ENCODE peak calls at places on chromosomes 11 and 22, in seven cellular contexts. One of them, this sample, is unnamed.

GRCh38 chr11:43930868-43931716 is 11.3 kb upstream of the C11orf96 start:
- DNase-seq in naive thymus-derived CD4-positive, alpha-beta T cell: no peak
- DNase-seq in neuronal stem cell: no peak
- DNase-seq in upper lobe of right lung: no peak
- DNase-seq in CD8-positive, alpha-beta T cell: no peak
- DNase-seq in neural progenitor cell: no peak
- DNase-seq in body of pancreas: no peak
- DNase-seq in this sample: no peak

GRCh38 chr11:131584694-131585592 is 214.5 kb downstream of the NTM start:
- DNase-seq in upper lobe of right lung: no peak
- DNase-seq in CD8-positive, alpha-beta T cell: no peak
- DNase-seq in body of pancreas: no peak
- DNase-seq in neural progenitor cell: peak; percentile 64
- DNase-seq in naive thymus-derived CD4-positive, alpha-beta T cell: no peak
- DNase-seq in neuronal stem cell: no peak
- DNase-seq in this sample: peak; percentile 91

GRCh38 chr22:50523806-50524663 is 1.4 kb downstream of the SCO2 start:
- DNase-seq in neural progenitor cell: no peak
- DNase-seq in upper lobe of right lung: no peak
- DNase-seq in neuronal stem cell: no peak
- DNase-seq in naive thymus-derived CD4-positive, alpha-beta T cell: no peak
- DNase-seq in CD8-positive, alpha-beta T cell: no peak
- DNase-seq in body of pancreas: no peak
- DNase-seq in this sample: no peak

GRCh38 chr22:17921871-17922821 is 102.2 kb downstream of the MICAL3 start:
- DNase-seq in neural progenitor cell: peak; percentile 72
- DNase-seq in body of pancreas: no peak
- DNase-seq in upper lobe of right lung: no peak
- DNase-seq in CD8-positive, alpha-beta T cell: no peak
- DNase-seq in naive thymus-derived CD4-positive, alpha-beta T cell: no peak
- DNase-seq in neuronal stem cell: no peak
- DNase-seq in this sample: peak; percentile 94

GRCh38 chr11:62152245-62153086 is 28.7 kb downstream of the INCENP start:
- DNase-seq in body of pancreas: no peak
- DNase-seq in CD8-positive, alpha-beta T cell: no peak
- DNase-seq in neural progenitor cell: no peak
- DNase-seq in neuronal stem cell: no peak
- DNase-seq in naive thymus-derived CD4-positive, alpha-beta T cell: no peak
- DNase-seq in upper lobe of right lung: peak; percentile 35
- DNase-seq in this sample: peak; percentile 17

GRCh38 chr22:42310301-42310981 is 40.0 kb upstream of the TCF20 start:
- DNase-seq in naive thymus-derived CD4-positive, alpha-beta T cell: no peak
- DNase-seq in body of pancreas: no peak
- DNase-seq in neuronal stem cell: no peak
- DNase-seq in CD8-positive, alpha-beta T cell: no peak
- DNase-seq in neural progenitor cell: no peak
- DNase-seq in upper lobe of right lung: no peak
- DNase-seq in this sample: peak; percentile 66

GRCh38 chr22:25853902-25854301 is 111.9 kb downstream of the MYO18B start:
- DNase-seq in body of pancreas: no peak
- DNase-seq in naive thymus-derived CD4-positive, alpha-beta T cell: no peak
- DNase-seq in CD8-positive, alpha-beta T cell: no peak
- DNase-seq in neuronal stem cell: no peak
- DNase-seq in neural progenitor cell: peak; percentile 13
- DNase-seq in upper lobe of right lung: no peak
- DNase-seq in this sample: no peak

GRCh38 chr22:27107824-27108223 is 450.4 kb downstream of the MIAT start:
- DNase-seq in neuronal stem cell: no peak
- DNase-seq in neural progenitor cell: no peak
- DNase-seq in naive thymus-derived CD4-positive, alpha-beta T cell: no peak
- DNase-seq in CD8-positive, alpha-beta T cell: no peak
- DNase-seq in upper lobe of right lung: no peak
- DNase-seq in body of pancreas: peak; percentile 85
- DNase-seq in this sample: peak; percentile 50

GRCh38 chr11:57348636-57349323 is 10.6 kb downstream of the P2RX3 start:
- DNase-seq in CD8-positive, alpha-beta T cell: no peak
- DNase-seq in neural progenitor cell: no peak
- DNase-seq in neuronal stem cell: no peak
- DNase-seq in naive thymus-derived CD4-positive, alpha-beta T cell: no peak
- DNase-seq in body of pancreas: no peak
- DNase-seq in upper lobe of right lung: no peak
- DNase-seq in this sample: no peak

GRCh38 chr11:8814923-8815240 is 96.1 kb upstream of the AKIP1 start:
- DNase-seq in neuronal stem cell: no peak
- DNase-seq in naive thymus-derived CD4-positive, alpha-beta T cell: no peak
- DNase-seq in CD8-positive, alpha-beta T cell: no peak
- DNase-seq in body of pancreas: no peak
- DNase-seq in neural progenitor cell: no peak
- DNase-seq in upper lobe of right lung: no peak
- DNase-seq in this sample: peak; percentile 48

GRCh38 chr11:117816151-117816741 is 8.3 kb downstream of the FXYD2 start:
- DNase-seq in CD8-positive, alpha-beta T cell: no peak
- DNase-seq in neural progenitor cell: peak; percentile 88
- DNase-seq in naive thymus-derived CD4-positive, alpha-beta T cell: no peak
- DNase-seq in upper lobe of right lung: no peak
- DNase-seq in body of pancreas: peak; percentile 83
- DNase-seq in neuronal stem cell: peak; percentile 62
- DNase-seq in this sample: peak; percentile 92

GRCh38 chr11:74283580-74284180 is 27.8 kb downstream of the P4HA3 start:
- DNase-seq in body of pancreas: no peak
- DNase-seq in naive thymus-derived CD4-positive, alpha-beta T cell: no peak
- DNase-seq in upper lobe of right lung: no peak
- DNase-seq in neural progenitor cell: no peak
- DNase-seq in neuronal stem cell: no peak
- DNase-seq in CD8-positive, alpha-beta T cell: no peak
- DNase-seq in this sample: no peak

GRCh38 chr11:123562166-123562565 is 92.3 kb downstream of the SCN3B start:
- DNase-seq in neural progenitor cell: no peak
- DNase-seq in upper lobe of right lung: no peak
- DNase-seq in neuronal stem cell: no peak
- DNase-seq in naive thymus-derived CD4-positive, alpha-beta T cell: no peak
- DNase-seq in CD8-positive, alpha-beta T cell: no peak
- DNase-seq in body of pancreas: peak; percentile 40
- DNase-seq in this sample: no peak

GRCh38 chr11:68213135-68213515 is at the start of gene KMT5B:
- DNase-seq in naive thymus-derived CD4-positive, alpha-beta T cell: no peak
- DNase-seq in CD8-positive, alpha-beta T cell: peak; percentile 22
- DNase-seq in upper lobe of right lung: peak; percentile 83
- DNase-seq in body of pancreas: peak; percentile 56
- DNase-seq in neuronal stem cell: peak; percentile 64
- DNase-seq in neural progenitor cell: no peak
- DNase-seq in this sample: peak; percentile 82

GRCh38 chr11:64998141-64998540 is 1.4 kb upstream of the BATF2 start:
- DNase-seq in upper lobe of right lung: no peak
- DNase-seq in naive thymus-derived CD4-positive, alpha-beta T cell: no peak
- DNase-seq in neural progenitor cell: no peak
- DNase-seq in neuronal stem cell: no peak
- DNase-seq in CD8-positive, alpha-beta T cell: no peak
- DNase-seq in body of pancreas: no peak
- DNase-seq in this sample: peak; percentile 63

GRCh38 chr11:32386770-32387377 is 48.5 kb downstream of the WT1 start:
- DNase-seq in CD8-positive, alpha-beta T cell: no peak
- DNase-seq in naive thymus-derived CD4-positive, alpha-beta T cell: no peak
- DNase-seq in upper lobe of right lung: no peak
- DNase-seq in neural progenitor cell: no peak
- DNase-seq in neuronal stem cell: no peak
- DNase-seq in body of pancreas: peak; percentile 13
- DNase-seq in this sample: no peak

GRCh38 chr11:70567680-70568503 is 169.6 kb downstream of the CTTN start:
- DNase-seq in neuronal stem cell: no peak
- DNase-seq in body of pancreas: peak; percentile 10
- DNase-seq in upper lobe of right lung: peak; percentile 68
- DNase-seq in CD8-positive, alpha-beta T cell: no peak
- DNase-seq in naive thymus-derived CD4-positive, alpha-beta T cell: no peak
- DNase-seq in neural progenitor cell: peak; percentile 51
- DNase-seq in this sample: peak; percentile 80

GRCh38 chr22:48488611-48489456 is 1338.8 kb downstream of the BRD1 start:
- DNase-seq in body of pancreas: no peak
- DNase-seq in naive thymus-derived CD4-positive, alpha-beta T cell: no peak
- DNase-seq in CD8-positive, alpha-beta T cell: no peak
- DNase-seq in neural progenitor cell: peak; percentile 89
- DNase-seq in upper lobe of right lung: peak; percentile 65
- DNase-seq in neuronal stem cell: peak; percentile 66
- DNase-seq in this sample: peak; percentile 86

GRCh38 chr22:26756675-26757293 is 99.4 kb downstream of the MIAT start:
- DNase-seq in neuronal stem cell: peak; percentile 67
- DNase-seq in body of pancreas: peak; percentile 9
- DNase-seq in CD8-positive, alpha-beta T cell: peak; percentile 42
- DNase-seq in naive thymus-derived CD4-positive, alpha-beta T cell: peak; percentile 23
- DNase-seq in neural progenitor cell: peak; percentile 84
- DNase-seq in upper lobe of right lung: peak; percentile 74
- DNase-seq in this sample: peak; percentile 87

GRCh38 chr11:72762641-72763304 is 10.6 kb upstream of the ARAP1 start:
- DNase-seq in neuronal stem cell: no peak
- DNase-seq in upper lobe of right lung: no peak
- DNase-seq in CD8-positive, alpha-beta T cell: no peak
- DNase-seq in neural progenitor cell: no peak
- DNase-seq in body of pancreas: no peak
- DNase-seq in naive thymus-derived CD4-positive, alpha-beta T cell: no peak
- DNase-seq in this sample: no peak

GRCh38 chr11:61332823-61333637 is at the start of the genes DDB1 and TKFC:
- DNase-seq in CD8-positive, alpha-beta T cell: peak; percentile 93
- DNase-seq in upper lobe of right lung: peak; percentile 99
- DNase-seq in body of pancreas: peak; percentile 96
- DNase-seq in neural progenitor cell: peak; percentile 98
- DNase-seq in naive thymus-derived CD4-positive, alpha-beta T cell: peak; percentile 97
- DNase-seq in neuronal stem cell: peak; percentile 93
- DNase-seq in this sample: peak; percentile 99

GRCh38 chr22:46131151-46131587 is 19.2 kb upstream of the PPARA start:
- DNase-seq in neuronal stem cell: no peak
- DNase-seq in CD8-positive, alpha-beta T cell: no peak
- DNase-seq in body of pancreas: no peak
- DNase-seq in naive thymus-derived CD4-positive, alpha-beta T cell: no peak
- DNase-seq in neural progenitor cell: peak; percentile 75
- DNase-seq in upper lobe of right lung: no peak
- DNase-seq in this sample: peak; percentile 89

GRCh38 chr11:110833033-110833484 is 120.8 kb upstream of the ARHGAP20 start:
- DNase-seq in upper lobe of right lung: no peak
- DNase-seq in neural progenitor cell: no peak
- DNase-seq in body of pancreas: no peak
- DNase-seq in neuronal stem cell: no peak
- DNase-seq in CD8-positive, alpha-beta T cell: no peak
- DNase-seq in naive thymus-derived CD4-positive, alpha-beta T cell: no peak
- DNase-seq in this sample: no peak

GRCh38 chr22:21832291-21833290 is 34.9 kb downstream of the MAPK1 start:
- DNase-seq in upper lobe of right lung: no peak
- DNase-seq in neuronal stem cell: no peak
- DNase-seq in naive thymus-derived CD4-positive, alpha-beta T cell: no peak
- DNase-seq in neural progenitor cell: no peak
- DNase-seq in body of pancreas: no peak
- DNase-seq in CD8-positive, alpha-beta T cell: no peak
- DNase-seq in this sample: peak; percentile 68
- H3K4me1 ChIP-seq in upper lobe of right lung: peaks cover 55% of the 10 kb centered on the region
- H3K4me1 ChIP-seq in neuronal stem cell: peaks cover 11% of the 10 kb centered on the region
- H3K4me1 ChIP-seq in naive thymus-derived CD4-positive, alpha-beta T cell: peaks cover 20% of the 10 kb centered on the region
- H3K4me1 ChIP-seq in neural progenitor cell: peaks cover 26% of the 10 kb centered on the region
- H3K4me1 ChIP-seq in body of pancreas: peaks cover 36% of the 10 kb centered on the region
- H3K4me1 ChIP-seq in CD8-positive, alpha-beta T cell: peaks cover 31% of the 10 kb centered on the region
- H3K4me1 ChIP-seq in this sample: no peaks in the 10 kb centered on the region

GRCh38 chr11:47184711-47185304 is 1.4 kb downstream of the PACSIN3 start:
- DNase-seq in upper lobe of right lung: no peak
- DNase-seq in CD8-positive, alpha-beta T cell: no peak
- DNase-seq in neural progenitor cell: peak; percentile 29
- DNase-seq in body of pancreas: peak; percentile 67
- DNase-seq in neuronal stem cell: no peak
- DNase-seq in naive thymus-derived CD4-positive, alpha-beta T cell: no peak
- DNase-seq in this sample: no peak

GRCh38 chr11:47187723-47188122 is 1.5 kb upstream of the PACSIN3 start:
- DNase-seq in neuronal stem cell: no peak
- DNase-seq in CD8-positive, alpha-beta T cell: no peak
- DNase-seq in naive thymus-derived CD4-positive, alpha-beta T cell: no peak
- DNase-seq in upper lobe of right lung: no peak
- DNase-seq in neural progenitor cell: no peak
- DNase-seq in body of pancreas: peak; percentile 19
- DNase-seq in this sample: no peak

GRCh38 chr11:47186937-47187681 is 875 bp upstream of the PACSIN3 start:
- DNase-seq in upper lobe of right lung: peak; percentile 75
- DNase-seq in neuronal stem cell: peak; percentile 40
- DNase-seq in CD8-positive, alpha-beta T cell: no peak
- DNase-seq in body of pancreas: peak; percentile 78
- DNase-seq in naive thymus-derived CD4-positive, alpha-beta T cell: no peak
- DNase-seq in neural progenitor cell: peak; percentile 76
- DNase-seq in this sample: peak; percentile 82

GRCh38 chr11:47185305-47186075 is 744 bp downstream of the PACSIN3 start:
- DNase-seq in naive thymus-derived CD4-positive, alpha-beta T cell: no peak
- DNase-seq in body of pancreas: peak; percentile 75
- DNase-seq in neural progenitor cell: peak; percentile 84
- DNase-seq in upper lobe of right lung: peak; percentile 88
- DNase-seq in CD8-positive, alpha-beta T cell: no peak
- DNase-seq in neuronal stem cell: peak; percentile 58
- DNase-seq in this sample: peak; percentile 95

GRCh38 chr11:47186076-47186936 is at the start of gene PACSIN3:
- DNase-seq in upper lobe of right lung: peak; percentile 83
- DNase-seq in neural progenitor cell: peak; percentile 75
- DNase-seq in CD8-positive, alpha-beta T cell: no peak
- DNase-seq in neuronal stem cell: peak; percentile 40
- DNase-seq in body of pancreas: peak; percentile 44
- DNase-seq in naive thymus-derived CD4-positive, alpha-beta T cell: peak; percentile 41
- DNase-seq in this sample: peak; percentile 87
- H3K4me1 ChIP-seq in upper lobe of right lung: peaks cover 37% of the 10 kb centered on the region
- H3K4me1 ChIP-seq in neural progenitor cell: peaks cover 20% of the 10 kb centered on the region
- H3K4me1 ChIP-seq in CD8-positive, alpha-beta T cell: peaks cover 16% of the 10 kb centered on the region
- H3K4me1 ChIP-seq in neuronal stem cell: peaks cover 14% of the 10 kb centered on the region
- H3K4me1 ChIP-seq in body of pancreas: peaks cover 47% of the 10 kb centered on the region
- H3K4me1 ChIP-seq in naive thymus-derived CD4-positive, alpha-beta T cell: peaks cover 12% of the 10 kb centered on the region
- H3K4me1 ChIP-seq in this sample: no peaks in the 10 kb centered on the region

DNA sequence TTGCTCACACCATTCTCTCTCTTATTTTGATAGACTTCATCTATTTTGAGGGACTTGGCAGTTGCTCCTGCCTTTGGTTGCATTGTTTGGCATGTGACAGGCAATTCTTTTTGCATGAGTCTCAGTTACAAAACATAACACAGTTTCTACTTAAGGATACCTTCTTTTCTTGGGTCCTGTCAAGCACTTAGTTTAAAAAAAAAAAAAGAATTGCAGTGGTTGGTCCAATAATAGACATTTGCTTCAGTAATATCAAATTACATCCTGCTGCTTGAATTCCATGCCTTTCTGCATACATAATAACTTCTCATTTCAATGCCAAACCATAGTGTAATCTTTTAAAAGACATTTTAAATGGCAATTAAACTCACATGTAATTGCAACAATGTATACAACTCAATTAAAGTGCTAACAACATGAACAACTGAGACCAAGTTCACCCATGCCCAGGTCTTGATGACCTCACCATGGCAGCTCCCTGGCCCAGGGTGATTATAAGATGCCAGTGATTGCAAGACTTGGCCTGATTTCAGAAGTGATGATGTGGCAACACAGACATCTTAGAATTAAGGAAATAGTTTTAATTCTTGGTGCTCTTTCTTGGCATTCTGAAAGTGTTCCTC is 32.2 kb upstream of the PLET1 start:
- DNase-seq in neuronal stem cell: no peak
- DNase-seq in upper lobe of right lung: no peak
- DNase-seq in body of pancreas: peak; percentile 40
- DNase-seq in neural progenitor cell: no peak
- DNase-seq in CD8-positive, alpha-beta T cell: no peak
- DNase-seq in naive thymus-derived CD4-positive, alpha-beta T cell: no peak
- DNase-seq in this sample: no peak
- H3K4me1 ChIP-seq in neuronal stem cell: peaks cover 4% of the 10 kb centered on the region
- H3K4me1 ChIP-seq in upper lobe of right lung: peaks cover 13% of the 10 kb centered on the region
- H3K4me1 ChIP-seq in body of pancreas: peaks cover 24% of the 10 kb centered on the region
- H3K4me1 ChIP-seq in neural progenitor cell: peaks cover 6% of the 10 kb centered on the region
- H3K4me1 ChIP-seq in CD8-positive, alpha-beta T cell: peaks cover 17% of the 10 kb centered on the region
- H3K4me1 ChIP-seq in naive thymus-derived CD4-positive, alpha-beta T cell: no peaks in the 10 kb centered on the region
- H3K4me1 ChIP-seq in this sample: no peaks in the 10 kb centered on the region

GRCh38 chr22:19321757-19322156 is 30.2 kb upstream of the CLTCL1 start:
- DNase-seq in neuronal stem cell: no peak
- DNase-seq in upper lobe of right lung: no peak
- DNase-seq in CD8-positive, alpha-beta T cell: no peak
- DNase-seq in neural progenitor cell: no peak
- DNase-seq in naive thymus-derived CD4-positive, alpha-beta T cell: no peak
- DNase-seq in body of pancreas: no peak
- DNase-seq in this sample: no peak
- H3K4me1 ChIP-seq in neuronal stem cell: no peaks in the 10 kb centered on the region
- H3K4me1 ChIP-seq in upper lobe of right lung: no peaks in the 10 kb centered on the region
- H3K4me1 ChIP-seq in CD8-positive, alpha-beta T cell: no peaks in the 10 kb centered on the region
- H3K4me1 ChIP-seq in neural progenitor cell: no peaks in the 10 kb centered on the region
- H3K4me1 ChIP-seq in naive thymus-derived CD4-positive, alpha-beta T cell: no peaks in the 10 kb centered on the region
- H3K4me1 ChIP-seq in body of pancreas: no peaks in the 10 kb centered on the region
- H3K4me1 ChIP-seq in this sample: no peaks in the 10 kb centered on the region

This sample was measured in endodermal cell.